ENCODE peak calls at places on chromosome 7, in seven cellular contexts. N is pancreas, G is hepatocyte, I is psoas muscle, Y is bronchial epithelial cell, H is heart left ventricle, U is fibroblast of lung. S is an unnamed sample. For H3K27me3, the result is how much of the 10 kb centered on the place peaks cover.

GRCh38 chr7:158006841-158007696 is 580.6 kb downstream of the PTPRN2 start:
- DNase-seq in H (no peak), Y (no peak), I (no peak), G (no peak), U (no peak), N (no peak), S (no peak)

GRCh38 chr7:75842836-75843446 is 29.3 kb upstream of the CCL24 start:
- DNase-seq in Y (peak), H (no peak), G (peak), N (no peak), U (peak), I (no peak), S (no peak)

GRCh38 chr7:79709574-79710409 is 256.3 kb upstream of the MAGI2 start:
- DNase-seq in G (no peak), I (no peak), N (no peak), U (peak), H (no peak), Y (peak), S (no peak)

GRCh38 chr7:105389090-105389650 is 449 bp upstream of the SRPK2 start:
- DNase-seq in N (peak), U (peak), I (peak), H (peak), Y (peak), G (peak), S (peak)

GRCh38 chr7:23470290-23471089 is at the start of gene IGF2BP3:
- DNase-seq in U (peak), H (no peak), I (no peak), Y (peak), G (peak), N (no peak), S (no peak)

GRCh38 chr7:76386691-76387260 is 22.7 kb downstream of the SSC4D start:
- DNase-seq in I (no peak), H (no peak), U (peak), Y (no peak), G (no peak), N (no peak), S (no peak)

GRCh38 chr7:156118246-156118645 is 306.0 kb upstream of the SHH start:
- DNase-seq in H (no peak), N (no peak), I (no peak), Y (no peak), G (no peak), U (no peak), S (no peak)

GRCh38 chr7:3605222-3605621 is 304.2 kb downstream of the SDK1 start:
- DNase-seq in N (no peak), H (no peak), Y (peak), I (no peak), G (no peak), U (peak), S (no peak)

GRCh38 chr7:25261545-25262135 is 33.4 kb upstream of the NPVF start:
- DNase-seq in N (no peak), U (no peak), H (no peak), G (no peak), Y (no peak), I (no peak), S (no peak)

GRCh38 chr7:80288175-80289122 is 153.8 kb downstream of the GNAI1 start:
- DNase-seq in H (no peak), I (no peak), G (no peak), Y (no peak), N (no peak), U (peak), S (no peak)

GRCh38 chr7:2399848-2400587 is 3.4 kb upstream of the CHST12 start:
- DNase-seq in I (peak), U (peak), Y (peak), H (peak), N (peak), G (peak), S (peak)
- H3K4me3 ChIP-seq in I (no peak), U (no peak), Y (no peak), H (peak), N (no peak), G (no peak), S (no peak)

DNA sequence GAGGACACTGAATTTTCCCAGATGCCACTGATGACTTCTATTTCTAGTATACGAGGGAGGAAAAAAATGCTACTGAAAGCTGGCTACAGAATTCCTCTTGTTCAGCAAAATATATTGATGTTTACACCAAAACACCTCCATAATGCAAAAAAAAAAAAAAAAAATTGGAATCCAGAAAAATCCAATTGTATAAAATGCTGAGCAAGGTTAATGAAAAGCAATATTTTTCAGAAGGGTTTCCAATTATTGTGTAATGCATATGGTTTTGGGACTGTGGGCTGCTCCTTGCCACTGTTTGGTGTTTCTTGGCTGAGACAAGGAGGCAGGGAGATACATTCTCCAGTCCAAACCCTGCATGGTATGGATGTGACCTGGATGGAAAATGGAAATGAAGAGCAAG is 83.8 kb downstream of the LSM5 start:
- DNase-seq in H (no peak), N (no peak), G (no peak), U (no peak), I (no peak), Y (no peak), S (no peak)
- H3K27me3 ChIP-seq in H (under half), N (under half), G (under half), U (under half), I (under half), Y (under half), S (under half)

GRCh38 chr7:43116451-43116850 is 4.0 kb downstream of the HECW1 start:
- DNase-seq in Y (no peak), I (no peak), G (no peak), H (no peak), U (no peak), N (no peak), S (no peak)

GRCh38 chr7:43113622-43114450 is 1.4 kb downstream of the HECW1 start:
- DNase-seq in U (no peak), H (no peak), Y (no peak), N (no peak), G (no peak), I (no peak), S (peak)

GRCh38 chr7:43112941-43113621 is 634 bp downstream of the HECW1 start:
- DNase-seq in G (peak), N (no peak), Y (no peak), U (peak), H (no peak), I (peak), S (peak)

GRCh38 chr7:43112088-43112940 is at the start of gene HECW1:
- DNase-seq in Y (no peak), U (no peak), H (no peak), I (no peak), G (no peak), N (no peak), S (peak)

GRCh38 chr7:43114451-43114765 is 2.0 kb downstream of the HECW1 start:
- DNase-seq in G (no peak), Y (no peak), I (no peak), N (no peak), U (no peak), H (no peak), S (no peak)
- H3K4me3 ChIP-seq in G (no peak), Y (no peak), I (no peak), N (no peak), U (no peak), H (no peak), S (no peak)

GRCh38 chr7:154430640-154431039 is 378.4 kb downstream of the DPP6 start:
- DNase-seq in Y (no peak), H (no peak), G (no peak), I (no peak), N (no peak), U (no peak), S (no peak)
- H3K27me3 ChIP-seq in Y (under half), H (under half), G (under half), I (under half), N (under half), U (under half), S (under half)

GRCh38 chr7:101860316-101861222 is 43.1 kb downstream of the CUX1 start:
- DNase-seq in I (no peak), G (no peak), H (no peak), N (no peak), U (no peak), Y (no peak), S (no peak)

GRCh38 chr7:101861223-101861775 is 43.9 kb downstream of the CUX1 start:
- DNase-seq in I (no peak), N (no peak), G (no peak), H (peak), Y (no peak), U (no peak), S (no peak)

GRCh38 chr7:101857358-101857794 is 40.0 kb downstream of the CUX1 start:
- DNase-seq in U (no peak), Y (no peak), N (no peak), I (no peak), G (no peak), H (no peak), S (no peak)

GRCh38 chr7:101858437-101859385 is 41.3 kb downstream of the CUX1 start:
- DNase-seq in U (no peak), H (no peak), G (peak), I (no peak), N (peak), Y (no peak), S (no peak)

DNA sequence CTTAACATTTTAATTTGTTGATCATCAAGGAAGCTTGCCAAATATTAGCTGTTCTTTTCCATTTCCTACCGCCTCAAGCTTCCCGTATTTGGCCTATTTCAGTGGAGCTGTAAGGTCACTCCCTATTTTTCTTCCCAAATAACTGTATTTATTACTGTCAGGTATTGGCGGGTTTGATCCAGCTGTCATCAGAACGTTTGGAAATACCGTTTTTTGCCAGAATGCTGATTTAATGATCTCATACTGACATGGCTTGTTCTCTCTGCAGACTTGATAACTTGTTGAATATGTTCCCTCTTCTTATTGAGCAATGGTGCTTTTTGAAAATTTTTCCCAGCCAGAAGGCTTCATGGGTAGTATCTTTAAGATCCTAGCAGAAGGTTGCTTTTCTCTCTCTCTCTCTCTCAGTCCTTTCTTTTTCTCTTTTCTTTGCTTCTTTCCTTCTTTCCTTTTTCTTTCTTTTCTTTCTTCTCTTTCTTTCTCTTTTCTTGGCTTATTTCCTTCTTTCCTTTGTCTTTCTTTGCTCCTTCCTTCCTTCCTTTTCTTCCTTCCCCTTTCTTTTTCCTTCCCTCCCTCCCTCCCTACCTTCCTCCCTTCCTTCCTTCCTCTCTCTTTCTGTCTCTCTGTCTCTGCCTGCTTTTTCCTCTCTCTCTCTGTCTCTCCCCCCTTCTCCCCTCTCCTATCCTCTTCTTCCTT is 42.1 kb downstream of the CUX1 start:
- DNase-seq in G (no peak), U (no peak), N (no peak), H (no peak), Y (no peak), I (no peak), S (no peak)
- H3K4me3 ChIP-seq in G (no peak), U (no peak), N (no peak), H (no peak), Y (no peak), I (peak), S (no peak)

GRCh38 chr7:36600314-36600682 is 124.0 kb downstream of the AOAH start:
- DNase-seq in H (no peak), G (no peak), I (no peak), N (no peak), U (no peak), Y (no peak), S (peak)
- H3K27me3 ChIP-seq in H (under half), G (under half), I (under half), N (under half), U (under half), Y (under half), S (under half)

GRCh38 chr7:1321411-1322239 is 89.0 kb downstream of the UNCX start:
- DNase-seq in H (no peak), I (peak), Y (no peak), G (no peak), N (no peak), U (no peak), S (no peak)
- H3K4me3 ChIP-seq in H (no peak), I (no peak), Y (no peak), G (no peak), N (no peak), U (no peak), S (no peak)

GRCh38 chr7:47886412-47886811 is 61.9 kb downstream of the PKD1L1 start:
- DNase-seq in N (no peak), I (no peak), Y (no peak), U (no peak), H (no peak), G (no peak), S (no peak)

GRCh38 chr7:47882635-47883034 is 65.6 kb downstream of the PKD1L1 start:
- DNase-seq in G (no peak), N (no peak), I (no peak), H (no peak), U (no peak), Y (no peak), S (no peak)

GRCh38 chr7:47885309-47886000 is 62.8 kb downstream of the PKD1L1 start:
- DNase-seq in N (no peak), U (no peak), G (no peak), I (no peak), Y (no peak), H (no peak), S (no peak)

GRCh38 chr7:47887016-47887640 is 61.1 kb downstream of the PKD1L1 start:
- DNase-seq in N (no peak), I (no peak), G (no peak), Y (no peak), U (no peak), H (no peak), S (no peak)

GRCh38 chr7:47884675-47885074 is 63.6 kb downstream of the PKD1L1 start:
- DNase-seq in H (no peak), G (no peak), N (no peak), U (no peak), I (no peak), Y (no peak), S (no peak)
- H3K27me3 ChIP-seq in H (under half), G (under half), N (under half), U (under half), I (under half), Y (under half), S (under half)

GRCh38 chr7:107643407-107643806 is 17.2 kb upstream of the SLC26A4 start:
- DNase-seq in I (no peak), N (no peak), U (peak), Y (peak), G (no peak), H (no peak), S (no peak)

GRCh38 chr7:107644704-107645083 is 15.9 kb upstream of the SLC26A4 start:
- DNase-seq in G (no peak), I (no peak), Y (no peak), U (peak), N (no peak), H (no peak), S (no peak)

GRCh38 chr7:107638594-107638993 is 22.0 kb upstream of the SLC26A4 start:
- DNase-seq in H (no peak), U (no peak), G (no peak), I (no peak), N (no peak), Y (no peak), S (no peak)

GRCh38 chr7:107643938-107644703 is 16.5 kb upstream of the SLC26A4 start:
- DNase-seq in I (no peak), N (no peak), H (no peak), Y (no peak), G (no peak), U (no peak), S (no peak)
- H3K4me3 ChIP-seq in I (no peak), N (no peak), H (no peak), Y (no peak), G (no peak), U (peak), S (no peak)

S was measured in thyroid gland.